ENCODE peak calls at places on chromosomes 2 and 18, in five cellular contexts. B is GM06990; F is mammary epithelial cell; C is heart left ventricle; J is CD8-positive, alpha-beta T cell. N is an unnamed sample.

GRCh38 chr2:28616618-28617017 is 120.8 kb downstream of the PLB1 start:
- DNase-seq in F (no peak), J (no peak), C (no peak), B (no peak), N (no peak)

GRCh38 chr2:97267411-97268074 is 154.6 kb downstream of the ANKRD36 start:
- DNase-seq in C (no peak), J (peak), B (peak), F (no peak), N (no peak)

GRCh38 chr2:70930371-70931329 is 5.0 kb upstream of the ATP6V1B1 start:
- DNase-seq in B (no peak), J (no peak), F (no peak), C (no peak), N (no peak)

GRCh38 chr2:177724398-177725287 is 332.1 kb downstream of the AGPS start:
- DNase-seq in J (peak), C (peak), B (peak), F (peak), N (peak)

GRCh38 chr2:225937625-225938024 is 538.1 kb downstream of the NYAP2 start:
- DNase-seq in C (no peak), J (no peak), B (no peak), F (peak), N (peak)

GRCh38 chr2:130355578-130356431 is at the start of gene PTPN18:
- DNase-seq in C (peak), F (peak), B (peak), J (peak), N (peak)

GRCh38 chr2:130849896-130850787 is 13.4 kb downstream of the ARHGEF4 start:
- DNase-seq in F (no peak), J (no peak), B (no peak), C (no peak), N (no peak)

GRCh38 chr2:100309973-100310719 is 12.2 kb downstream of the LONRF2 start:
- DNase-seq in J (no peak), F (no peak), C (no peak), B (no peak), N (no peak)

GRCh38 chr2:209663666-209664065 is 108.0 kb upstream of the UNC80 start:
- DNase-seq in F (no peak), B (no peak), J (no peak), C (no peak), N (no peak)

GRCh38 chr2:119950966-119951365 is 61.9 kb upstream of the EPB41L5 start:
- DNase-seq in B (no peak), F (no peak), J (no peak), C (no peak), N (no peak)

GRCh38 chr2:240237609-240238151 is 97.2 kb upstream of the OTOS start:
- DNase-seq in J (no peak), C (peak), F (peak), B (no peak), N (no peak)

GRCh38 chr18:48201337-48201705 is 207.9 kb downstream of the ZBTB7C start:
- DNase-seq in B (no peak), J (no peak), F (peak), C (no peak), N (no peak)

GRCh38 chr2:112958428-112959108 is 19.2 kb upstream of the IL36G start:
- DNase-seq in F (peak), C (no peak), J (no peak), B (no peak), N (peak)

GRCh38 chr18:11871501-11871900 is 20.3 kb downstream of the CHMP1B start:
- DNase-seq in C (no peak), J (no peak), B (peak), F (no peak), N (no peak)

GRCh38 chr2:16140771-16141640 is 200.7 kb downstream of the MYCN start:
- DNase-seq in B (no peak), C (no peak), F (peak), J (no peak), N (no peak)

GRCh38 chr2:146665801-146666200 is 1179.0 kb upstream of the ACVR2A start:
- DNase-seq in B (no peak), J (no peak), C (no peak), F (peak), N (no peak)

GRCh38 chr2:141942006-141942789 is 188.6 kb downstream of the LRP1B start:
- DNase-seq in C (no peak), F (no peak), B (no peak), J (no peak), N (no peak)

GRCh38 chr18:65439184-65439583 is 311.6 kb upstream of the CDH7 start:
- DNase-seq in J (no peak), F (no peak), C (no peak), B (no peak), N (no peak)

GRCh38 chr2:71608034-71608433 is 154.7 kb downstream of the DYSF start:
- DNase-seq in C (no peak), J (no peak), B (no peak), F (no peak), N (no peak)

GRCh38 chr2:224847961-224848850 is 132.0 kb upstream of the CCDC195 start:
- DNase-seq in B (no peak), C (peak), F (peak), J (no peak), N (peak)

DNA sequence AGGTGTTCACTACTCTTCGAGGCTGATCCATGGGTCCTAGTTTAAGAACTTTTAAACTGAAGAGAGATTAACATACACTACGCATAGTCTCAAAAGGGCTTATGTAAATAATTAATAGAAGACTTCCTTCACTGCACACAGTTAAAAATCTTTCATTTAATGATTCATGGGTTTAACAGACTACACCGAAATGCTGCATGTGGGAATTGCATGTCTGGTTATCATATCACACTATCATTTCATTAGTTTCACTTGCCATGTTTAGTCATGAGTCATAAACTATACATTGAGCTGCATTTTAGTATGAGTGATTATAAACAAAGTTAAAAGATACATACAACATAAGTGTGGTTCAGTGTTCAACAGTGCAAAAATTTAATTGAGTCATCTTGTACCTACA is 31.2 kb downstream of the GLS start:
- DNase-seq in F (no peak), B (peak), C (no peak), J (no peak), N (no peak)
- H3K4me3 ChIP-seq in F (no peak), B (no peak), C (no peak), J (no peak), N (no peak)

DNA sequence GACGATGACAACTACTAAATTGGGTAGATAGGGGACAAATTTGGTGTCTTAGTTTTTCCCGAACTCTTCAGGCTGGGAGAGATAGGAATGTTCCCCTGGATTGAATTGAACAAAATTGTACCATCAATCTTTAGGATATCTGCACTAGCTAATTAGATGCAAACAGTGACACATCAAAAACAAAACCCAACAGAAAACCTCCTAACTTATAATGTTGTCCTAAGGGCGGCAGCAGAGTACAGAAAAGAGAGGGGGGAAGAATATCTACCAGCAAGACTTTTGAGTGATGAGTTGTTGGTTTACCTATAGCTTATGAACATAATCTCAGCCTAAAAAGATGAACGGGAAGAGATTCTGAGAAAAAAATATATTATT is 342.9 kb downstream of the INSIG2 start:
- DNase-seq in B (no peak), C (no peak), F (peak), J (no peak), N (no peak)
- TF ChIP-seq CTCF in B (no peak), C (no peak), F (peak), J (no peak), N (peak)

DNA sequence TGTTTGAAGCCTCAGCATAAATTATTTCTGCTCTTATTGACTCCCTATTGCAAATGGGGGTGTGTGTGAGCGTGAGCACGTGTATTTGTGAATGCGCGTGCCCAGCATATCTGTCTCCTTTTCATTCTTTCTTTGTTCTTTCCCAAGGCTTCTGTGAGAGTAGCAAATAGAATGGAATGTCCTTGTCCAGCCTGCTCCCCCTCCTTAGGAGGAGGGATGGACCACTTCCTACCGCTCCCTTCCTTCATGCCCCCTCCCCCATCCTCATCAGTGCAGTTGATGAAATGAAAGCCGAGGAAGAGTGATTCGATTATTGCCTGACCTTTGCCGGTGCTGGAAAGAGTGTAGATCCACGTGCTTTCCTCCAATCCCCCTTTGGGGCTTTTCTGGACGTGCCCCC is 102.0 kb downstream of the CPO start:
- DNase-seq in B (no peak), J (no peak), C (no peak), F (no peak), N (no peak)
- H3K4me3 ChIP-seq in B (no peak), J (no peak), C (peak), F (no peak), N (no peak)

DNA sequence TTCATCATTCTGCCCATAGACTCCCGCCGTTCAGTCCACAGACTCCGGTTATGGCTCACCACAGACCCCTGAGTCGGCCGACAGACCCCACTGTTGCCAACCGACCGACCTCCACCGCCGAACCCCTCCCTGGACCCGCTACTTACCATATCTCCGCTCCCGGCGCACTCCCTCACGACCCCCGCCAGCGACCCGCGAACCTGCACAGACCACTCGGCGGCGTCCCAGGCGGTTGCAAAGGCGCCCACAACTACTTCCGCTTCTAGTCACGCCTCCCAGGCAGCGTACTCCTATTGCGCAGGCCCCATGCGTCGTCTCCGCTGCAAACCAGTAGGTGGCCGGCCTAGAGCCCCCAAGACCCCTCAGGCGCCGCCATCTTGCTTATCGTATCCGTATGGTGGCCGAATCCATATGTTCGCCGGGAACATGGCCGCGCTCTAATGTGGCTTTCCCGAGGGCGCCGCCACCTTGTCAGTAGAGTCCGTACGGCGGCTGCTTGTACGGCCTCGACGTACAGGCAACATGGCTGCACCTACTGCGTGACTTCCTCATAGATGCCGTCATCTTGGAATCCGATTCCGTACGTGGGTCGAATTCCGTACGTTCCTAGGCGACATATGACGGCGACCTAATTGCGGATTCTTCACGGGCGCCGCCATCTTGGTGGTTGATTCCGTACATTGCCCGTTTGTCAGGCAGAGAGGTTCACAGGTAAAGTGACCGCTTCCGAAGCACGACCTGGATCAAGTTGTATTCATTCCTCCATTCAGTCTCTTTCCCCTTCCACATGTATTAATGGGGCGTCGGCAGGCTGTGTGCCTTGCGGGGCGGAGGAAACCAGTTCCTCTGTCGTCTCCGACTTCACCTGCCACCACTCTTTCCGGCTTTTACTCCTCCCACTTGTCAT is at the start of gene CXXC1:
- DNase-seq in B (peak), J (peak), C (peak), F (peak), N (peak)
- TF ChIP-seq CTCF in B (peak), J (peak), C (peak), F (peak), N (peak)

GRCh38 chr2:8597094-8597493 is 84.8 kb upstream of the ID2 start:
- DNase-seq in C (no peak), F (no peak), J (no peak), B (no peak), N (no peak)
- H3K4me3 ChIP-seq in C (no peak), F (no peak), J (no peak), B (no peak), N (no peak)

DNA sequence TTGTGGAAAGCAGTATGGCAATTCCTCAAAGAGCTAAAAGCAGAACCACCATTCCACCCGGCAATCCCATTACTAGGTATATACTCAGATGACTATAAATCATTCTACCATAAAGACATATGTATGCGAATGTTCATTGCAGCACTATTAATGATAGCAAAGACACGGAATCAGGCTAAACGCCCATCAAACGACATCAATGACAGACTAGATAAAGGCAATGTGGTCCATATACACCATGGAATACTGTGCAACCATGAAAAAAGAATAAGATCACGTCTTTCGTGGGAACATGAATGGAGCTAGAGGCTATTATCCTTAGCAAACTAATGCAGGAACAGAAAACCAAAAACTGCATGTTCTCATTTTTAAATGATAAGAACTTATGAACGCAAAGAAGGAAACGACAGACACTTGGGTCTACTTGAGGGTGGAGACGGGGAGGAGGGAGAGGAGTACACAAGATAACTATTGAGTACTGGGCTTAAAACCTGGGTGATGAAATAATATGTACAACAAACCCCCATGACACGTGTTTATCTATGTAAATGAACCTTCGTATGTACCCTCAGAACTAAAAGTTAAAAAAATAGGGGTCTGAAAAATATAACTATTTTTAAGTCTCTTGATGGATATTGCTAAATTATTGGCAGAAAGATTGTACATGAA is 32.0 kb upstream of the CYTIP start:
- DNase-seq in C (no peak), F (no peak), J (no peak), B (no peak), N (no peak)
- TF ChIP-seq CTCF in C (no peak), F (no peak), J (no peak), B (no peak), N (no peak)

GRCh38 chr2:24454258-24454657 is 36.8 kb upstream of the NCOA1 start:
- DNase-seq in B (no peak), F (no peak), C (no peak), J (no peak), N (peak)
- H3K4me3 ChIP-seq in B (no peak), F (no peak), C (peak), J (no peak), N (peak)

GRCh38 chr2:10007921-10008808 is 35.2 kb upstream of the KLF11 start:
- DNase-seq in B (no peak), F (no peak), J (no peak), C (peak), N (peak)
- TF ChIP-seq CTCF in B (no peak), F (no peak), J (no peak), C (no peak), N (no peak)

GRCh38 chr2:143152219-143152618 is 23.0 kb downstream of the ARHGAP15 start:
- DNase-seq in C (no peak), F (no peak), B (no peak), J (no peak), N (no peak)
- H3K4me3 ChIP-seq in C (no peak), F (no peak), B (no peak), J (no peak), N (no peak)

GRCh38 chr2:68230246-68231060 is 21.9 kb downstream of the PPP3R1 start:
- DNase-seq in F (no peak), C (no peak), B (no peak), J (no peak), N (no peak)

GRCh38 chr2:68223419-68223818 is 28.9 kb downstream of the PPP3R1 start:
- DNase-seq in B (no peak), J (no peak), F (no peak), C (no peak), N (no peak)

GRCh38 chr2:68222287-68222686 is 30.0 kb downstream of the PPP3R1 start:
- DNase-seq in B (no peak), J (no peak), F (no peak), C (no peak), N (no peak)

GRCh38 chr2:68231061-68231372 is 21.3 kb downstream of the PPP3R1 start:
- DNase-seq in C (no peak), B (no peak), J (no peak), F (no peak), N (no peak)

DNA sequence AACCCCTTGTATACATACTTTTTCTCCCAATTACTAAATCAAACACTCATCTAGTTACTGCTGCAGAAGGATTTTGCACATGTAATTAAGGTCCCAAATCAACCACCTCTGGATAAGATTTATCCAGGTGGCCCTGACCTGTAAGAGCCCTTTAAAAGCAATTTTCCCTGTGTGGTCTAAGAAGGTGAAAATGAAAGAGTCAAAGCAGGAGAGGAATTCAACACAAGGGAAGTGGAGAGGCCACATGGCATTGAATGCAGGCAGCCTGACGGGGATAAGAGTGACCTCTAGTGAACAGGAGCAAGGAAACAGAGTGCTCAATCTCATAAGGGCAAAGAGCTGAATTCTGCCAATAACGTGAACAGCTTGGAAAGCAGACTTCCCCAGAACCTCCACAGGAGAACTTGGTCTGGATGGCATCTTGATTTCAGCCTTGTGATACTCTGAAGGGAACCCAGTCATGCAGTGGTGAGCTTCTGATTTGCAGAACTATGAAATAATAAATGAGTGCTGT is 27.2 kb downstream of the PPP3R1 start:
- DNase-seq in J (no peak), C (peak), F (peak), B (no peak), N (no peak)
- TF ChIP-seq CTCF in J (no peak), C (no peak), F (peak), B (peak), N (peak)

N was measured in astrocyte of the cerebellum.